ENCODE peak calls at places on chromosome 10, in nine cellular contexts. R is esophagus muscularis mucosa; Q is ovary; V is posterior vena cava; M is T-helper 2 cell; X is immature natural killer cell; I is C1 segment of cervical spinal cord; S is IMR-90; P is activated naive CD8-positive, alpha-beta T cell treated with anti-CD3 and anti-CD28 coated beads, Interleukin-2, amount 50 U/mL, for 24 hours. C is an unnamed sample.

GRCh38 chr10:73577788-73578187 is 13.4 kb downstream of the USP54 start:
- DNase-seq in M (no peak), P (no peak), R (peak), X (no peak), V (peak), I (no peak), Q (peak), S (peak), C (no peak)

GRCh38 chr10:28897617-28898464 is 220.5 kb downstream of the BAMBI start:
- DNase-seq in M (no peak), R (peak), V (no peak), P (no peak), X (no peak), I (peak), S (no peak), Q (no peak), C (no peak)

GRCh38 chr10:109851595-109851994 is 71.7 kb downstream of the XPNPEP1 start:
- DNase-seq in V (no peak), I (no peak), R (no peak), X (no peak), M (no peak), S (no peak), P (no peak), Q (no peak), C (no peak)

GRCh38 chr10:118943253-118943652 is 86.3 kb upstream of the NANOS1 start:
- DNase-seq in V (no peak), X (no peak), Q (no peak), M (no peak), I (no peak), S (no peak), R (no peak), P (no peak), C (no peak)

GRCh38 chr10:85786401-85786899 is 580.1 kb downstream of the GRID1 start:
- DNase-seq in Q (no peak), M (no peak), I (no peak), V (no peak), R (no peak), P (no peak), S (no peak), X (no peak), C (no peak)

GRCh38 chr10:96511044-96511945 is 2.4 kb downstream of the TLL2 start:
- DNase-seq in V (no peak), X (no peak), M (no peak), S (peak), Q (no peak), R (peak), I (no peak), P (peak), C (peak)

GRCh38 chr10:102605712-102606111 is 38.6 kb upstream of the TRIM8 start:
- DNase-seq in Q (no peak), X (no peak), I (no peak), V (no peak), S (no peak), R (no peak), P (no peak), M (no peak), C (no peak)

GRCh38 chr10:43970747-43971146 is 322.1 kb upstream of the ZNF32 start:
- DNase-seq in V (no peak), P (no peak), Q (no peak), I (no peak), S (no peak), X (no peak), M (no peak), R (no peak), C (no peak)

GRCh38 chr10:89929282-89930026 is 228.1 kb downstream of the KIF20B start:
- DNase-seq in M (no peak), I (no peak), X (no peak), S (no peak), Q (no peak), R (no peak), V (no peak), P (no peak), C (no peak)

GRCh38 chr10:103667390-103667789 is 173.9 kb downstream of the NEURL1 start:
- DNase-seq in V (peak), I (no peak), P (no peak), Q (peak), S (peak), R (no peak), X (no peak), M (no peak), C (no peak)

GRCh38 chr10:101588879-101589278 is 758 bp downstream of the DPCD start:
- DNase-seq in I (no peak), V (peak), S (peak), X (no peak), R (no peak), M (no peak), Q (no peak), P (no peak), C (no peak)

GRCh38 chr10:33876547-33877400 is 542.3 kb upstream of the NRP1 start:
- DNase-seq in R (no peak), X (no peak), S (no peak), Q (no peak), P (no peak), M (no peak), I (no peak), V (no peak), C (no peak)

GRCh38 chr10:52479567-52479966 is 165.5 kb downstream of the DKK1 start:
- DNase-seq in X (no peak), R (no peak), P (no peak), Q (no peak), M (no peak), I (no peak), S (no peak), V (no peak), C (no peak)

GRCh38 chr10:110563132-110563531 is 4.4 kb upstream of the SMC3 start:
- DNase-seq in S (no peak), Q (no peak), X (no peak), V (no peak), R (no peak), M (no peak), P (no peak), I (no peak), C (no peak)

GRCh38 chr10:102824695-102825094 is 12.5 kb downstream of the CYP17A1 start:
- DNase-seq in V (no peak), M (no peak), R (no peak), Q (no peak), X (no peak), P (no peak), I (no peak), S (no peak), C (no peak)

GRCh38 chr10:60932756-60933155 is 11.2 kb downstream of the RHOBTB1 start:
- DNase-seq in R (no peak), S (no peak), I (no peak), Q (no peak), V (no peak), M (no peak), P (no peak), X (no peak), C (no peak)

GRCh38 chr10:83518779-83519178 is 620.5 kb upstream of the GHITM start:
- DNase-seq in M (no peak), R (no peak), X (no peak), Q (no peak), P (no peak), V (no peak), I (no peak), S (no peak), C (no peak)

GRCh38 chr10:121927361-121927840 is 430 bp downstream of the ATE1 start:
- DNase-seq in X (no peak), R (no peak), P (peak), I (peak), Q (peak), S (peak), V (peak), M (peak), C (no peak)

GRCh38 chr10:100229819-100230422 is 525 bp upstream of the CHUK start:
- DNase-seq in X (no peak), Q (peak), S (no peak), V (no peak), I (no peak), M (no peak), P (no peak), R (no peak), C (no peak)

GRCh38 chr10:79948976-79949722 is at the start of gene SFTPD:
- DNase-seq in P (no peak), M (no peak), X (no peak), V (no peak), Q (no peak), I (no peak), R (peak), S (no peak), C (no peak)

GRCh38 chr10:11261143-11261542 is 243.5 kb downstream of the CELF2 start:
- DNase-seq in Q (no peak), S (no peak), M (no peak), X (no peak), R (no peak), V (no peak), P (no peak), I (no peak), C (no peak)

GRCh38 chr10:94299417-94299816 is 63.3 kb downstream of the NOC3L start:
- DNase-seq in P (peak), X (peak), Q (no peak), I (no peak), M (no peak), V (no peak), R (no peak), S (peak), C (no peak)

GRCh38 chr10:100970076-100970913 is 991 bp downstream of the SEMA4G start:
- DNase-seq in I (peak), R (peak), V (no peak), Q (peak), P (peak), M (no peak), X (no peak), S (no peak), C (peak)

GRCh38 chr10:8069627-8070026 is 15.1 kb downstream of the GATA3 start:
- DNase-seq in I (no peak), M (no peak), P (no peak), V (no peak), R (no peak), X (no peak), S (peak), Q (no peak), C (no peak)

GRCh38 chr10:36872702-36873393 is 252.6 kb upstream of the ANKRD30A start:
- DNase-seq in X (no peak), R (no peak), P (no peak), Q (no peak), V (no peak), S (no peak), I (no peak), M (no peak), C (no peak)

GRCh38 chr10:30581779-30582380 is 47.7 kb downstream of the LYZL2 start:
- DNase-seq in S (peak), I (no peak), R (no peak), Q (no peak), V (no peak), X (peak), M (no peak), P (peak), C (no peak)

GRCh38 chr10:52312999-52313349 is 1.1 kb upstream of the DKK1 start:
- DNase-seq in R (no peak), S (peak), Q (no peak), V (peak), M (no peak), I (no peak), P (no peak), X (no peak), C (peak)

GRCh38 chr10:105241254-105241653 is 600.2 kb downstream of the SORCS3 start:
- DNase-seq in X (no peak), Q (no peak), V (peak), S (no peak), I (no peak), M (no peak), P (no peak), R (no peak), C (no peak)

C was measured in naive B cell.